ENCODE peak calls at places on chromosome 12, in ten cellular contexts. D is mucosa of descending colon, F is mesothelial cell of epicardium, S is lung, H is lower lobe of right lung, K is heart right ventricle, N is type B pancreatic cell, B is gastrocnemius medialis, C is fibroblast of mammary gland, Q is uterus. A is an unnamed sample.

GRCh38 chr12:24960222-24960855 is 11.4 kb upstream of the BCAT1 start:
- DNase-seq in D (no peak), F (no peak), S (no peak), H (no peak), K (no peak), N (no peak), B (no peak), C (peak), Q (no peak), A (peak)

GRCh38 chr12:111759276-111759675 is 7.5 kb upstream of the ALDH2 start:
- DNase-seq in D (no peak), F (no peak), S (no peak), H (no peak), K (no peak), N (no peak), B (no peak), C (no peak), Q (no peak), A (no peak)

GRCh38 chr12:75706786-75707605 is 195.6 kb upstream of the KRR1 start:
- DNase-seq in D (no peak), F (no peak), S (no peak), H (no peak), K (no peak), N (no peak), B (no peak), C (peak), Q (no peak), A (no peak)

GRCh38 chr12:92553389-92553788 is 149.4 kb upstream of the PLEKHG7 start:
- DNase-seq in D (no peak), F (no peak), S (no peak), H (no peak), K (peak), N (no peak), B (no peak), C (no peak), Q (peak), A (no peak)

GRCh38 chr12:27493260-27493935 is 30.6 kb upstream of the PPFIBP1 start:
- DNase-seq in D (no peak), F (no peak), S (no peak), H (no peak), K (no peak), N (no peak), B (no peak), C (no peak), Q (no peak), A (no peak)

GRCh38 chr12:75779891-75780501 is 251.6 kb downstream of the PHLDA1 start:
- DNase-seq in D (no peak), F (no peak), S (no peak), H (no peak), K (no peak), N (no peak), B (no peak), C (no peak), Q (no peak), A (no peak)

GRCh38 chr12:60308366-60309000 is 712.7 kb downstream of the SLC16A7 start:
- DNase-seq in D (no peak), F (no peak), S (no peak), H (no peak), K (no peak), N (no peak), B (no peak), C (no peak), Q (no peak), A (no peak)

GRCh38 chr12:108643941-108644742 is 10.4 kb upstream of the SELPLG start:
- DNase-seq in D (no peak), F (no peak), S (peak), H (peak), K (no peak), N (no peak), B (peak), C (peak), Q (peak), A (no peak)

GRCh38 chr12:43882578-43883178 is 46.8 kb downstream of the TMEM117 start:
- DNase-seq in D (no peak), F (no peak), S (no peak), H (no peak), K (no peak), N (no peak), B (no peak), C (peak), Q (no peak), A (no peak)

GRCh38 chr12:18747960-18748359 is 10.0 kb downstream of the CAPZA3 start:
- DNase-seq in D (no peak), F (no peak), S (no peak), H (no peak), K (no peak), N (no peak), B (no peak), C (peak), Q (no peak), A (no peak)

GRCh38 chr12:18751866-18752265 is 13.9 kb downstream of the CAPZA3 start:
- DNase-seq in D (no peak), F (no peak), S (no peak), H (no peak), K (no peak), N (no peak), B (no peak), C (no peak), Q (no peak), A (no peak)

GRCh38 chr12:18752280-18752920 is 14.5 kb downstream of the CAPZA3 start:
- DNase-seq in D (no peak), F (no peak), S (no peak), H (no peak), K (peak), N (no peak), B (no peak), C (peak), Q (peak), A (no peak)

GRCh38 chr12:18749381-18749957 is 11.6 kb downstream of the CAPZA3 start:
- DNase-seq in D (no peak), F (no peak), S (no peak), H (no peak), K (no peak), N (no peak), B (no peak), C (peak), Q (no peak), A (no peak)

DNA sequence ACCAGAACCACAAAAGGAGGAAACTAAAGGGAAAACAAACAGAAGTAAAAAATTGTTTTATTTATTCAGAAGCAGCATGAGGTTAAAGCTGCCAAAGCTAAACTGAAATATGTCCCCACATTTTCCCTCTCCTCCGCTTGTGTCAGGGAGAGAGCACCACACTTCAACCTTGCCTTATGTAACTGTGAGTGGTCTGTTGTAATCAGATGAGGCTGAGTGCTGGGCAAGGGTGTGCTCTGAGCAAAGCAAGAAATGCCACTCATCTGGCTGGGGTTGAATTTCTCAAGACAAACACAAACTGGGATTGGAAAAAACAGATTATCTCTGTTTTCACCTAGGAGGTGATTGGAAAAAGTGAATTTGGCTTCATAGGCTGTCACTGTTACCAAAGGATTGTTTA is 12.2 kb downstream of the CAPZA3 start:
- DNase-seq in D (no peak), F (no peak), S (no peak), H (no peak), K (no peak), N (no peak), B (no peak), C (peak), Q (no peak), A (no peak)
- TF ChIP-seq CTCF in D (no peak), F (no peak), S (no peak), H (no peak), K (no peak), N (no peak), B (no peak), C (no peak), Q (no peak), A (no peak)

GRCh38 chr12:113418213-113418879 is 3.8 kb upstream of the SDSL start:
- DNase-seq in D (no peak), F (no peak), S (peak), H (peak), K (no peak), N (no peak), B (no peak), C (peak), Q (no peak), A (no peak)

GRCh38 chr12:113414519-113415038 is 7.6 kb upstream of the SDSL start:
- DNase-seq in D (no peak), F (no peak), S (no peak), H (no peak), K (no peak), N (no peak), B (no peak), C (no peak), Q (no peak), A (no peak)

GRCh38 chr12:113416091-113416754 is 6.0 kb upstream of the SDSL start:
- DNase-seq in D (no peak), F (no peak), S (no peak), H (peak), K (no peak), N (no peak), B (no peak), C (peak), Q (no peak), A (no peak)

GRCh38 chr12:113409462-113410124 is 5.9 kb upstream of the SDS start:
- DNase-seq in D (no peak), F (no peak), S (no peak), H (peak), K (no peak), N (no peak), B (no peak), C (no peak), Q (no peak), A (no peak)

DNA sequence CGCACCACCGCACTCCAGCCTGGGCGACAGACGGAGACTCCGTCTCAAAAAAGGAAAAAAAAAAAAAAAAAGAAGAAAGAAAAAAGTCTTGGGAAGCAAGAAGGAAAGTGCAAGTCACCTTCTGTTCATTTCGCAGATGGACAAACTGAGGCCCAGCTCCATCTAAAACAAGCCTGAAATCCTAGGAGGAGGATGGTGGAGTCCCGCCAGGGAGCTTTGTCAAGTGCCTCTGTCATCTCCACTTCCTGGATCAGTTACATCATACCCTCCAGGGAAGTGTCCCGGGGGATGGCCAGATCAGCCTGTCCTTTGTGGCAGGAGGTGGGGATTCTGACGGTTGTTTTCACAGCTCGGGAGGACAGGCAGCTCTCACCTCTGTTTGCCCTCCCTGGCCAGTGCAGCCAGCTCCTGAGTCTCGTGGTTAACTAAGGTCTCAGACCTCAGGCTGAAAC is 8.7 kb upstream of the SDSL start:
- DNase-seq in D (no peak), F (no peak), S (no peak), H (peak), K (no peak), N (no peak), B (no peak), C (peak), Q (no peak), A (no peak)
- TF ChIP-seq CTCF in D (no peak), F (no peak), S (no peak), H (no peak), K (no peak), N (no peak), B (no peak), C (no peak), Q (no peak), A (no peak)

GRCh38 chr12:121796855-121797751 is 3.6 kb upstream of the RHOF start:
- DNase-seq in D (peak), F (no peak), S (peak), H (peak), K (peak), N (no peak), B (peak), C (peak), Q (peak), A (peak)
- TF ChIP-seq CTCF in D (peak), F (no peak), S (peak), H (peak), K (peak), N (peak), B (peak), C (peak), Q (peak), A (peak)

DNA sequence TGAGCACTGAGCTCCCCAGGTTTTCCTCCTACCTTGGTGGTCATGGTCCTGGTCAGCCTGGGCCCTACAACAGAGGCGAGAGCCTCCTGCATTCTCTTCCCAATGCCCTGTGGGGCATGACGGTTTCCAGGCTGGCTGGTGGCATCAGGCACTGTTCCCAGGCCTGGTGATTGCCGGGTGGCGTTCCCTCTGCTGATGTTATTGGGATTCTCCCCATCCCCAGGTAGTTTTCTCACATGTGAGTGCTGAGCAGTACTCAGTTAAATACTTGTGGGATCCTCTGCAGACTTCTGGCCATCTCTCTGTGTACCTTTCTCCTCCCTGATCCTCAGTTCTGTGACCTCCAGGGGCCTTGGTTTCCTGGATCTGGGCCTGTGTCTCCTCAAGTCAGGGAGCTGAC is 15.8 kb downstream of the C1R start:
- DNase-seq in D (no peak), F (no peak), S (no peak), H (no peak), K (no peak), N (no peak), B (no peak), C (no peak), Q (no peak), A (no peak)
- TF ChIP-seq CTCF in D (no peak), F (no peak), S (no peak), H (no peak), K (no peak), N (no peak), B (no peak), C (no peak), Q (no peak), A (no peak)

DNA sequence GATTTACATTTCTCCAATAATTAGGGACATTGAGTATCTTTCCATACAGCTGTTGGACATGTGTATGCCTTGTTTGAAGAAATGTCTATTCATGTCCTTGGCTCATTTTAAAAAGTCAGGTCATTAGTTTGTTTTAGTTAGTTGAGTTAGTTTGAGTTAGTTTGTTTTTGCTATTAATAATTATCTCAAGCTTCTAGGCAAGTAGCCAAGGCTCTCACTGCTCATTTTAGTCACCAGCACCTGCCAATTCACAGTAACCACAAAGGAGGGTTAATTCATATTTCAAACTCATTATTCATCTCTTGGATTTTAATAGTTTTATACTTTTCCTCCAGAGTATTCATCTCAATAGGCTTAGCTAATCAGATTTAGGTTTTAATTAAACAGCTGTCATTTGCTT is 1435.9 kb upstream of the TMEM132C start:
- DNase-seq in D (no peak), F (no peak), S (no peak), H (no peak), K (no peak), N (no peak), B (no peak), C (no peak), Q (no peak), A (no peak)
- TF ChIP-seq CTCF in D (no peak), F (no peak), S (no peak), H (no peak), K (no peak), N (no peak), B (no peak), C (no peak), Q (no peak), A (no peak)

GRCh38 chr12:132478433-132478803 is 11.5 kb upstream of the FBRSL1 start:
- DNase-seq in D (no peak), F (no peak), S (no peak), H (no peak), K (no peak), N (no peak), B (no peak), C (no peak), Q (no peak), A (no peak)

GRCh38 chr12:132477703-132478432 is 12.1 kb upstream of the FBRSL1 start:
- DNase-seq in D (peak), F (no peak), S (no peak), H (no peak), K (no peak), N (no peak), B (no peak), C (no peak), Q (no peak), A (no peak)

GRCh38 chr12:132479291-132479690 is 10.7 kb upstream of the FBRSL1 start:
- DNase-seq in D (no peak), F (no peak), S (no peak), H (no peak), K (no peak), N (no peak), B (no peak), C (no peak), Q (no peak), A (no peak)

GRCh38 chr12:132479938-132480619 is 9.9 kb upstream of the FBRSL1 start:
- DNase-seq in D (no peak), F (no peak), S (no peak), H (no peak), K (no peak), N (no peak), B (no peak), C (no peak), Q (no peak), A (no peak)

DNA sequence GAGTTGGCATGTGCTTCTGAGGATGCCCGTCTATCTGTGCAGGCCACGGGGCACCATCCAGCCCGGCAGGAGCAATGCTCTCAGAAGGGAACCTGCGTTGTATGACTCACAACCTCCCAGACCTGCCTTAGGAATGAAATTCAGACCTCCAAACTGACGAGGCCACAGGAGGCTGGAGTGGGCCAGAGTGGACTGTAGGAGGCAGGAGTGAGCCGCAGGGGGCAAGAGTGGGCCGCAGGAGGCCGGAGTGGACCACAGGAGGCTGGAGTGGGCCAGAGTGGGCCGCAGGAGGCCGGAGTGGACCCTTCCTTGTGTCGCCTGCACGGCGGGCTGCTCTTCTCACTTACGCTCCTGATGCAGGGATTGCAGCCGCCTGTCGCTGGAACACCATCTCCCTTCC is 11.1 kb upstream of the FBRSL1 start:
- DNase-seq in D (no peak), F (no peak), S (no peak), H (no peak), K (no peak), N (no peak), B (no peak), C (no peak), Q (no peak), A (no peak)
- TF ChIP-seq CTCF in D (no peak), F (no peak), S (no peak), H (no peak), K (no peak), N (no peak), B (no peak), C (no peak), Q (no peak), A (peak)

GRCh38 chr12:39389399-39390150 is 53.3 kb downstream of the KIF21A start:
- DNase-seq in D (no peak), F (no peak), S (no peak), H (no peak), K (no peak), N (no peak), B (no peak), C (no peak), Q (no peak), A (no peak)

GRCh38 chr12:39393890-39394289 is 49.0 kb downstream of the KIF21A start:
- DNase-seq in D (no peak), F (no peak), S (no peak), H (no peak), K (no peak), N (no peak), B (no peak), C (no peak), Q (no peak), A (no peak)

GRCh38 chr12:39392154-39392925 is 50.6 kb downstream of the KIF21A start:
- DNase-seq in D (no peak), F (no peak), S (no peak), H (no peak), K (no peak), N (no peak), B (no peak), C (no peak), Q (no peak), A (no peak)

GRCh38 chr12:39393179-39393578 is 49.7 kb downstream of the KIF21A start:
- DNase-seq in D (no peak), F (no peak), S (no peak), H (no peak), K (no peak), N (no peak), B (no peak), C (no peak), Q (no peak), A (no peak)

GRCh38 chr12:39390752-39391151 is 52.2 kb downstream of the KIF21A start:
- DNase-seq in D (no peak), F (no peak), S (no peak), H (no peak), K (no peak), N (no peak), B (no peak), C (no peak), Q (no peak), A (no peak)
- TF ChIP-seq CTCF in D (no peak), F (no peak), S (no peak), H (no peak), K (no peak), N (no peak), B (no peak), C (no peak), Q (no peak), A (no peak)

GRCh38 chr12:66695130-66695529 is 16.3 kb upstream of the GRIP1 start:
- DNase-seq in D (no peak), F (no peak), S (no peak), H (no peak), K (no peak), N (no peak), B (no peak), C (no peak), Q (no peak), A (no peak)

GRCh38 chr12:66699738-66700482 is 21.0 kb upstream of the GRIP1 start:
- DNase-seq in D (no peak), F (no peak), S (no peak), H (no peak), K (no peak), N (no peak), B (no peak), C (no peak), Q (no peak), A (no peak)

GRCh38 chr12:66694666-66695065 is 15.8 kb upstream of the GRIP1 start:
- DNase-seq in D (no peak), F (no peak), S (no peak), H (no peak), K (no peak), N (no peak), B (no peak), C (no peak), Q (no peak), A (no peak)

GRCh38 chr12:66697404-66697803 is 18.5 kb upstream of the GRIP1 start:
- DNase-seq in D (no peak), F (no peak), S (no peak), H (no peak), K (no peak), N (no peak), B (no peak), C (no peak), Q (no peak), A (no peak)

GRCh38 chr12:66698558-66698957 is 19.7 kb upstream of the GRIP1 start:
- DNase-seq in D (no peak), F (no peak), S (no peak), H (no peak), K (no peak), N (no peak), B (no peak), C (no peak), Q (no peak), A (no peak)
- TF ChIP-seq CTCF in D (no peak), F (no peak), S (no peak), H (no peak), K (no peak), N (no peak), B (no peak), C (no peak), Q (no peak), A (no peak)

DNA sequence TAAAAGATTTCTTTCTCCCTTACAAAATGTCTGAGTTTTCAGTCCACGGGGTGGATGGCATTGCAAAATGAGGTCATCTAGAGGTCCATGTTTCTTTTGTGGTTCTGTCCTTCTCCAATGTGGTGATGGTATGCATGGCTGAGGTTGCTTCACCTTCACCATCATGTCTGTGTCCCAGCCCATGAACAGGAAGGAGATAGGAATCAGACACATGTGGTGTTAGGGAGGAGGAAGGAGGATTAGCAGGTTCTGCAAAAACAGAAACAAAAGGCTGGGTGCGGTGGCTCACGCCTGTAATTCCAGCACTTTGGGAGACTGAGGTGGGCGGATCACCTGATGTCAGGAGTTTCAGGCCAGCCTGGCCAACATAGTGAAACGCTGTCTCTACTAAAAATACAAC is 11.0 kb upstream of the AEBP2 start:
- DNase-seq in D (no peak), F (no peak), S (no peak), H (no peak), K (no peak), N (peak), B (no peak), C (no peak), Q (no peak), A (no peak)
- TF ChIP-seq CTCF in D (no peak), F (no peak), S (no peak), H (no peak), K (no peak), N (no peak), B (no peak), C (no peak), Q (no peak), A (no peak)